ENCODE peak calls at places on chromosomes 12 and 14, in four cellular contexts. One of them, this sample, is unnamed.
A peak's percentile ranks its signal among the peaks of the same experiment; 100 is the strongest.

GRCh38 chr14:105070760-105071137 is 5.5 kb upstream of the GPR132 start:
- DNase-seq in activated naive CD4-positive, alpha-beta T cell treated with anti-CD3 and anti-CD28 coated beads, Interleukin-2, amount 10 ng/mL, durations not matched to agents 7 days and 5 days: no peak
- DNase-seq in NT2/D1: no peak
- DNase-seq in suprapubic skin: no peak
- DNase-seq in this sample: no peak

GRCh38 chr14:77241955-77242354 is 29.1 kb downstream of the NGB start:
- DNase-seq in suprapubic skin: no peak
- DNase-seq in activated naive CD4-positive, alpha-beta T cell treated with anti-CD3 and anti-CD28 coated beads, Interleukin-2, amount 10 ng/mL, durations not matched to agents 7 days and 5 days: no peak
- DNase-seq in NT2/D1: no peak
- DNase-seq in this sample: no peak

GRCh38 chr14:71113376-71113775 is 206.1 kb downstream of the PCNX1 start:
- DNase-seq in suprapubic skin: no peak
- DNase-seq in NT2/D1: no peak
- DNase-seq in activated naive CD4-positive, alpha-beta T cell treated with anti-CD3 and anti-CD28 coated beads, Interleukin-2, amount 10 ng/mL, durations not matched to agents 7 days and 5 days: no peak
- DNase-seq in this sample: no peak

GRCh38 chr12:38137287-38137686 is 179.3 kb upstream of the ALG10B start:
- DNase-seq in suprapubic skin: no peak
- DNase-seq in NT2/D1: no peak
- DNase-seq in activated naive CD4-positive, alpha-beta T cell treated with anti-CD3 and anti-CD28 coated beads, Interleukin-2, amount 10 ng/mL, durations not matched to agents 7 days and 5 days: no peak
- DNase-seq in this sample: no peak

GRCh38 chr14:66087231-66087630 is 398.9 kb upstream of the CCDC196 start:
- DNase-seq in activated naive CD4-positive, alpha-beta T cell treated with anti-CD3 and anti-CD28 coated beads, Interleukin-2, amount 10 ng/mL, durations not matched to agents 7 days and 5 days: no peak
- DNase-seq in suprapubic skin: no peak
- DNase-seq in NT2/D1: no peak
- DNase-seq in this sample: no peak

GRCh38 chr12:111819191-111820158 is 22.6 kb upstream of the MAPKAPK5 start:
- DNase-seq in suprapubic skin: no peak
- DNase-seq in NT2/D1: no peak
- DNase-seq in activated naive CD4-positive, alpha-beta T cell treated with anti-CD3 and anti-CD28 coated beads, Interleukin-2, amount 10 ng/mL, durations not matched to agents 7 days and 5 days: no peak
- DNase-seq in this sample: no peak

GRCh38 chr12:102763016-102763415 is 154.0 kb downstream of the PAH start:
- DNase-seq in suprapubic skin: no peak
- DNase-seq in activated naive CD4-positive, alpha-beta T cell treated with anti-CD3 and anti-CD28 coated beads, Interleukin-2, amount 10 ng/mL, durations not matched to agents 7 days and 5 days: no peak
- DNase-seq in NT2/D1: no peak
- DNase-seq in this sample: no peak

GRCh38 chr14:72692678-72693077 is 201.2 kb downstream of the DPF3 start:
- DNase-seq in suprapubic skin: no peak
- DNase-seq in NT2/D1: peak; percentile 36
- DNase-seq in activated naive CD4-positive, alpha-beta T cell treated with anti-CD3 and anti-CD28 coated beads, Interleukin-2, amount 10 ng/mL, durations not matched to agents 7 days and 5 days: no peak
- DNase-seq in this sample: no peak

GRCh38 chr14:49549881-49550280 is 36.3 kb downstream of the RPS29 start:
- DNase-seq in activated naive CD4-positive, alpha-beta T cell treated with anti-CD3 and anti-CD28 coated beads, Interleukin-2, amount 10 ng/mL, durations not matched to agents 7 days and 5 days: no peak
- DNase-seq in suprapubic skin: no peak
- DNase-seq in NT2/D1: peak; percentile 32
- DNase-seq in this sample: no peak

GRCh38 chr14:51116682-51117081 is 21.8 kb upstream of the TRIM9 start:
- DNase-seq in activated naive CD4-positive, alpha-beta T cell treated with anti-CD3 and anti-CD28 coated beads, Interleukin-2, amount 10 ng/mL, durations not matched to agents 7 days and 5 days: no peak
- DNase-seq in suprapubic skin: no peak
- DNase-seq in NT2/D1: no peak
- DNase-seq in this sample: no peak

This sample was measured in type B pancreatic cell.